ENCODE peak calls at places on chromosomes 4 and X, in nine cellular contexts. F is mucosa of gallbladder, Y is kidney glomerular epithelial cell, P is posterior cingulate gyrus, Q is Caco-2, G is NCI-H1092, V is body of pancreas, I is dorsolateral prefrontal cortex, W is Caki2. D is an unnamed sample.

GRCh38 chr4:6548882-6549230 is 26.1 kb upstream of the MAN2B2 start:
- DNase-seq in V (no peak), F (no peak), I (no peak), W (no peak), Y (no peak), P (no peak), G (no peak), Q (no peak), D (no peak)

GRCh38 chr4:152981278-152981677 is 45.2 kb downstream of the FHDC1 start:
- DNase-seq in W (peak; percentile 42), F (no peak), G (no peak), V (no peak), I (no peak), Y (peak; percentile 98), Q (no peak), P (no peak), D (no peak)

GRCh38 chr4:149441338-149441737 is 374.3 kb downstream of the IQCM start:
- DNase-seq in I (no peak), Y (peak; percentile 16), V (no peak), Q (no peak), F (no peak), G (no peak), W (no peak), P (no peak), D (no peak)

GRCh38 chr4:118752551-118752950 is 67.4 kb downstream of the METTL14 start:
- DNase-seq in P (no peak), W (no peak), Y (no peak), V (no peak), G (no peak), I (no peak), F (no peak), Q (no peak), D (no peak)

GRCh38 chr4:90815569-90815968 is 688.4 kb downstream of the CCSER1 start:
- DNase-seq in V (no peak), G (no peak), P (no peak), Y (no peak), W (no peak), I (no peak), Q (no peak), F (no peak), D (no peak)

GRCh38 chrX:117096528-117096927 is 633.8 kb upstream of the CT83 start:
- DNase-seq in G (no peak), I (no peak), Y (no peak), F (no peak), Q (no peak), P (no peak), W (no peak), V (no peak), D (no peak)

GRCh38 chr4:8287606-8288280 is 18.2 kb downstream of the HTRA3 start:
- DNase-seq in Y (no peak), I (no peak), P (no peak), W (no peak), G (no peak), Q (no peak), V (no peak), F (no peak), D (no peak)

GRCh38 chrX:118626346-118626745 is 101.1 kb upstream of the IL13RA1 start:
- DNase-seq in Y (no peak), G (no peak), F (no peak), V (no peak), W (no peak), I (no peak), P (no peak), Q (no peak), D (no peak)

GRCh38 chr4:36024901-36025610 is 219.3 kb downstream of the ARAP2 start:
- DNase-seq in W (no peak), V (no peak), G (no peak), F (peak; percentile 58), P (no peak), I (no peak), Y (no peak), Q (no peak), D (no peak)

GRCh38 chrX:72052415-72053090 is 79.2 kb downstream of the RTL5 start:
- DNase-seq in V (no peak), F (no peak), W (no peak), I (no peak), P (no peak), Q (no peak), Y (no peak), G (no peak), D (no peak)

GRCh38 chr4:946517-947471 is 14.5 kb downstream of the TMEM175 start:
- DNase-seq in Y (no peak), V (no peak), G (no peak), I (no peak), F (no peak), P (no peak), W (no peak), Q (no peak), D (no peak)

GRCh38 chrX:128816919-128817318 is 706.4 kb downstream of the SMARCA1 start:
- DNase-seq in V (no peak), Y (no peak), G (peak; percentile 21), P (no peak), F (no peak), I (no peak), W (no peak), Q (peak; percentile 2), D (no peak)

GRCh38 chr4:3635090-3635820 is 103.0 kb upstream of the LRPAP1 start:
- DNase-seq in V (no peak), W (no peak), I (no peak), P (no peak), Y (no peak), Q (no peak), G (no peak), F (no peak), D (no peak)

GRCh38 chr4:83947811-83948210 is 411.9 kb downstream of the GPAT3 start:
- DNase-seq in F (no peak), Y (no peak), W (no peak), Q (no peak), V (no peak), G (no peak), I (no peak), P (no peak), D (no peak)

GRCh38 chr4:6811165-6811564 is 28.6 kb downstream of the KIAA0232 start:
- DNase-seq in I (no peak), Q (no peak), P (no peak), Y (no peak), G (no peak), W (no peak), F (no peak), V (peak; percentile 10), D (no peak)

GRCh38 chrX:22063284-22063683 is 31.2 kb downstream of the PHEX start:
- DNase-seq in G (no peak), V (no peak), Q (no peak), W (no peak), I (no peak), F (no peak), P (no peak), Y (no peak), D (no peak)

GRCh38 chr4:142901166-142901662 is 55.1 kb upstream of the INPP4B start:
- DNase-seq in V (no peak), P (no peak), I (no peak), Y (no peak), G (no peak), F (no peak), Q (no peak), W (no peak), D (no peak)

GRCh38 chr4:102525099-102525498 is 23.9 kb downstream of the NFKB1 start:
- DNase-seq in G (no peak), W (no peak), Y (no peak), Q (no peak), F (no peak), P (no peak), V (no peak), I (no peak), D (no peak)

GRCh38 chr4:121192500-121192899 is 28.4 kb upstream of the TNIP3 start:
- DNase-seq in I (no peak), W (peak; percentile 7), Y (peak; percentile 60), F (no peak), Q (peak; percentile 31), G (peak; percentile 14), V (peak; percentile 13), P (no peak), D (no peak)

GRCh38 chr4:101471201-101471600 is 123.9 kb upstream of the PPP3CA start:
- DNase-seq in V (no peak), P (no peak), F (no peak), Q (no peak), G (no peak), Y (no peak), I (no peak), W (no peak), D (no peak)

GRCh38 chr4:101818362-101818761 is 27.8 kb downstream of the BANK1 start:
- DNase-seq in W (no peak), I (no peak), P (no peak), Q (no peak), V (no peak), Y (no peak), G (no peak), F (no peak), D (no peak)

GRCh38 chr4:40595981-40596380 is 33.7 kb downstream of the RBM47 start:
- DNase-seq in P (no peak), I (no peak), F (no peak), Q (no peak), V (no peak), Y (no peak), G (no peak), W (no peak), D (no peak)

GRCh38 chr4:130043796-130044195 is 947.8 kb downstream of the C4orf33 start:
- DNase-seq in V (no peak), P (no peak), I (no peak), G (no peak), Q (no peak), W (peak; percentile 84), F (no peak), Y (peak; percentile 94), D (no peak)

D was measured in colonic mucosa.